ENCODE peak calls at places on chromosome 19, in five cellular contexts. N is A549, D is stomach, U is upper lobe of left lung, G is tibial nerve. M is an unnamed sample.

GRCh38 chr19:32928806-32929205 is 43.0 kb downstream of the CEP89 start:
- DNase-seq in N (peak), D (no peak), U (no peak), G (no peak), M (no peak)

GRCh38 chr19:1237027-1237659 is 662 bp downstream of the CBARP start:
- DNase-seq in N (no peak), D (no peak), U (peak), G (no peak), M (no peak)

GRCh38 chr19:33064778-33065550 is at the start of gene RHPN2:
- DNase-seq in N (peak), D (peak), U (peak), G (peak), M (no peak)

GRCh38 chr19:41427647-41428480 is 690 bp upstream of the B3GNT8 start:
- DNase-seq in N (no peak), D (no peak), U (peak), G (peak), M (no peak)

GRCh38 chr19:10655457-10656312 is 1.5 kb downstream of the ILF3 start:
- DNase-seq in N (no peak), D (no peak), U (no peak), G (no peak), M (no peak)

GRCh38 chr19:37309834-37310575 is 60.9 kb upstream of the ZNF527 start:
- DNase-seq in N (no peak), D (no peak), U (no peak), G (no peak), M (peak)

GRCh38 chr19:33697766-33698165 is 76.0 kb downstream of the CHST8 start:
- DNase-seq in N (no peak), D (no peak), U (no peak), G (no peak), M (peak)

GRCh38 chr19:44308011-44308410 is 3.2 kb upstream of the ZNF235 start:
- DNase-seq in N (no peak), D (no peak), U (no peak), G (no peak), M (no peak)

GRCh38 chr19:30376826-30377425 is 4.7 kb downstream of the ZNF536 start:
- DNase-seq in N (no peak), D (peak), U (peak), G (no peak), M (no peak)

GRCh38 chr19:32570081-32570785 is 10.8 kb upstream of the PDCD5 start:
- DNase-seq in N (peak), D (peak), U (no peak), G (no peak), M (no peak)

GRCh38 chr19:15551183-15552004 is 43.1 kb downstream of the CYP4F22 start:
- DNase-seq in N (peak), D (peak), U (peak), G (no peak), M (no peak)

GRCh38 chr19:49145485-49146407 is 9.4 kb downstream of the HRC start:
- DNase-seq in N (peak), D (peak), U (peak), G (peak), M (no peak)

GRCh38 chr19:16076958-16077611 is 790 bp downstream of the TPM4 start:
- DNase-seq in N (no peak), D (peak), U (peak), G (peak), M (peak)

DNA sequence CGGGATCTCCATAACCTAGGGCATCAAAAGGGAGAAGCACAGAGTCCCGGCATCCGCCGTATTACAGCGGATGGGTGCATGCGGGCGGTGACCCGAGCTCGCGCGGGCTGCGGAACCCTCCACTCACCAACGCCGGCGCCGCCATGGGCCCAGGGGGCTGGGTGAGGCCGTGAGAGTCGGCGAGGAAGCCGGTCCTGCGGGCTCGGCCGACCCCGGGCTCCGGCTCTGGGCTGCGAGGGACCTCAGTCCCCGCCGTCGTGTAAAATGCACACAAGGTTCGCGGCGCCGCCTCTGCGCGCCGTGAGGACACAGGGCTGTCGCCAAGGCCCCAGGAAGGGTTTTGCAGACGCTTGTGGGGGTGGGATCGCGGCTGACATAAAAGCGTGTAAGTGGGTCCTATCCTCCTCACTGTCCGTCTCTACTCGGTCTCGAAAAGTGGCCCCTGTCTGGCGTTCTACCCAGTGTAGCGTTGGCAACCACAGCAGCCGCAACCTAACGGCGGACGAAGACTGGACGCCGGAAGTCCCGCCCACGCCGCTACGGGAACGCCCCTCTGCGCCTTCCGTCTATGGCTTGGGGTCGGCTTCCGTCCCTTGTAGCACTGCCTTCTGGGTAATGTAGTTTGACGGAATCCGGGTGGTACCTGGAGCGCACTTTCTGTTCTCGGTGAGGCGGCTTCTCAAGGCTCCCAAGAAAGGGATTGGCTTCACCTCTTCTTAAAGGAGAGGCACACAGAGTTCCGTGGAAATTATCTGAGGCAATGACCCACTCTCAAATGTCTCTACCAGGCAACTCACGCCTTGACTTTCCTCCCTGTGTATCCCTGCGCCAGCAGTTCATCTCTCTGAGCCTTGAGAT is at the start of gene ZNF599:
- DNase-seq in N (peak), D (peak), U (peak), G (peak), M (peak)
- TF ChIP-seq POLR2A in N (peak), D (no peak), U (no peak), G (peak), M (no peak)

GRCh38 chr19:57096640-57097361 is 23.0 kb upstream of the USP29 start:
- DNase-seq in N (no peak), D (no peak), U (no peak), G (no peak), M (no peak)
- TF ChIP-seq EP300 in N (no peak), D (no peak), U (no peak), G (no peak), M (no peak)

DNA sequence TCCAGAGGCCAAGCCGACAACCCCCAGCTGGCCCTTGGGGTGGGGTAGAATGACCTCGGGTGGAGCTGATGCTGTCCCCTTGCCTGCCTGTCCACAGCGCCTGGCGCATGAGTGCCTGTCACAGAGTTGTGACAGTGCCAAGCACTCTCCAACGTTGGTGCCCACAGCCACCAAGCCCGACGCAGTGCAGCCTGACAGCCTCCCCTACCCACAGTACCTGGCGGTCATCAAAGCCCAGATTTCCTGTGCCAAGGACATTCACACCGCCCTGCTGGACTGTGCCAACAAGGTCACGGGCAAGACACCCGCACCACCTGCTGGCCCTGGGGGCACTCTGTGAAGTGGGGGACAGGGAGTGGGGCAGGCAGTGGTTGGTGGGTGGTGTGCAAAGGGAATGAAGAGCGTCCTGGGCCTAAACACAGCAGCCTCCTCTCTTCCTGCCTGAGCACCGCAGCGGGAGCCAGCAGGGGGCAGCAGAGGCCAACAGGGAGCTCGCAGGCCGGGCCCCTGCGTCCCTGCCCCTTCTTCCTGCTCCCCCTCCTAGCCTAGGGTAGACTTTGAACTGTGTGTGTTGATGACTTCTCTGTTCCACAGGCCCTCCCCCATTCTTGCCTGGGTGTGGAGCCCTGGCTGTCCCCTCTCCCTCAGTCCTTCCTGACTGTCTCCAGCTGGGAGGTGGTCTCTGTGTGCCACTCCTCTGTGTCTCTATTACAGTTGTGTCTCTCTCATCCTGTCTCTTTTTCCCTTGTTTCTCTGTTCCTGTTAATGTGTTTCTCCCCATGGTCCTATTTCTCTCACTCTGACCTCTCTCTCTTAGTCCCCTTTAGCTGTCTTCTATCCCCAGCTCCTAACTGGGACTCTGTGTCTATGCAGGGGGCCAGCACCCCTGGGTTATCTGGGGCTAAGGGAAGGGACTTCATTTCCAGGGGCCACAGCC is 6.5 kb downstream of the MED29 start:
- DNase-seq in N (peak), D (peak), U (peak), G (peak), M (peak)
- TF ChIP-seq POLR2A in N (peak), D (no peak), U (no peak), G (no peak), M (no peak)

DNA sequence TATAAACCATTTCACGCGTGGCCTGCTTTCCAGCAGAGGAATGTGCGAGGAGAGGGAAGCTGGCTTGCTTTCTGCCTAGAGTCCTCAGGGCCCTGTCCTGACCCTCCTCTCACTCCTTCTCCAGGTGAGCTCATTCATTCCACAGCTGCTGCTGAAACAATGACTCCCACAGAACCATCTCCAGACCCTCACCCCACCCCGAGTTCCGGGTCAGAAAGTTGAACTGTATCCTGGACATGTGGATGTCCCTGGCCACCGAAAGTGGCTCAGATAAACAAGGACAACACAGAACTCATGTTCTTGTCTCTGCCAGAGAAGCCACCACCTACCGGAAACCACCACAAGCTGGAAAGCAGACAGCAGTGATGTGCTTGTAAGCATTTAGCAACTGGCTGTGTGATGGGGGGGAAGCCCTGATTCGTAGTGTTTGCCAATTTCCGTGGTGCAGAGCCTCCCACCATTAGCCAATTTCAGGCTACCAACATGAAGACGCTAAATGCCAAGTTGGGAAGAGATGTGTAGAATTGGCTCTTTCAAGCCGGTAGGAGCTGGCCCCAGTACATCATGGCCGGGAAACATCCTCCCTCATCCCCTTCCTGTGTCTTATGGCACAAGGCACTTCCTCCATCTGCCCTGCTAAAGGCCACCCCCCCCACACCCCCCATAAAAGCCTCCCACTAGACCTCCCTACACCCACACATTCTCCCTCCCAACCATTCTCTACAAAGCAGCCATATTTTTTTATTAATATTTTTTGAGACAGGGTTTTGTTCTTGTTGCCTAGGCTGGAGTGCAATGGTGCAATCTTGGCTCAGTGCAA is 5.0 kb downstream of the SYCE2 start:
- DNase-seq in N (no peak), D (no peak), U (no peak), G (no peak), M (no peak)
- TF ChIP-seq EP300 in N (no peak), D (no peak), U (no peak), G (peak), M (no peak)

GRCh38 chr19:7920520-7921301 is 573 bp downstream of the SNAPC2 start:
- DNase-seq in N (peak), D (peak), U (peak), G (peak), M (peak)

GRCh38 chr19:7921955-7922840 is 2.1 kb downstream of the SNAPC2 start:
- DNase-seq in N (no peak), D (no peak), U (peak), G (no peak), M (no peak)

GRCh38 chr19:7918615-7919421 is 1.3 kb upstream of the SNAPC2 start:
- DNase-seq in N (no peak), D (no peak), U (peak), G (no peak), M (no peak)

GRCh38 chr19:7921302-7921954 is 1.3 kb downstream of the SNAPC2 start:
- DNase-seq in N (no peak), D (no peak), U (peak), G (no peak), M (no peak)

GRCh38 chr19:7919681-7920519 is at the start of gene SNAPC2:
- DNase-seq in N (peak), D (peak), U (peak), G (peak), M (peak)
- TF ChIP-seq POLR2A in N (peak), D (no peak), U (no peak), G (peak), M (no peak)

GRCh38 chr19:19105365-19106060 is 32.8 kb downstream of the TMEM161A start:
- DNase-seq in N (peak), D (peak), U (peak), G (no peak), M (no peak)
- TF ChIP-seq EP300 in N (no peak), D (no peak), U (no peak), G (peak), M (no peak)

GRCh38 chr19:46416077-46416709 is 2.8 kb upstream of the CCDC8 start:
- DNase-seq in N (peak), D (peak), U (peak), G (peak), M (peak)
- TF ChIP-seq POLR2A in N (no peak), D (no peak), U (no peak), G (no peak), M (no peak)

GRCh38 chr19:42494321-42494720 is 34.0 kb downstream of the CEACAM1 start:
- DNase-seq in N (no peak), D (no peak), U (no peak), G (no peak), M (no peak)

GRCh38 chr19:42495663-42496062 is 32.6 kb downstream of the CEACAM1 start:
- DNase-seq in N (no peak), D (no peak), U (no peak), G (no peak), M (no peak)

GRCh38 chr19:42496551-42497133 is 31.6 kb downstream of the CEACAM1 start:
- DNase-seq in N (no peak), D (no peak), U (no peak), G (no peak), M (no peak)

GRCh38 chr19:42498387-42498786 is 29.9 kb downstream of the CEACAM1 start:
- DNase-seq in N (no peak), D (no peak), U (no peak), G (no peak), M (no peak)

GRCh38 chr19:42497492-42498226 is 30.6 kb downstream of the CEACAM1 start:
- DNase-seq in N (peak), D (peak), U (no peak), G (no peak), M (no peak)
- TF ChIP-seq EP300 in N (no peak), D (no peak), U (no peak), G (no peak), M (no peak)

GRCh38 chr19:34999498-35000337 is at the start of gene GRAMD1A:
- DNase-seq in N (peak), D (peak), U (peak), G (peak), M (peak)
- TF ChIP-seq POLR2A in N (peak), D (peak), U (no peak), G (peak), M (no peak)

GRCh38 chr19:2575734-2576481 is 100.0 kb downstream of the GADD45B start:
- DNase-seq in N (no peak), D (peak), U (peak), G (peak), M (peak)
- TF ChIP-seq EP300 in N (no peak), D (peak), U (peak), G (peak), M (peak)

M was measured in suprapubic skin.